ENCODE peak calls at places on chromosomes 1 and 21, in ten cellular contexts. F is endodermal cell, E is Calu3, A is uterus, H is WTC11, X is gastrocnemius medialis, U is lung, Y is progenitor cell of endocrine pancreas, C is upper lobe of right lung, S is HL-60. R is an unnamed sample.

GRCh38 chr1:207698822-207699483 is 52.9 kb upstream of the CD46 start:
- DNase-seq in F (peak), E (peak), A (peak), H (peak), X (peak), U (peak), Y (peak), C (peak), S (peak), R (peak)

GRCh38 chr1:7572654-7573152 is 198.4 kb upstream of the VAMP3 start:
- DNase-seq in F (no peak), E (no peak), A (no peak), H (no peak), X (no peak), U (no peak), Y (no peak), C (no peak), S (no peak), R (no peak)

GRCh38 chr1:202107801-202108731 is 14.7 kb upstream of the GPR37L1 start:
- DNase-seq in F (peak), E (peak), A (no peak), H (no peak), X (no peak), U (peak), Y (no peak), C (no peak), S (no peak), R (no peak)

GRCh38 chr1:240084337-240084736 is 7.3 kb upstream of the FMN2 start:
- DNase-seq in F (no peak), E (no peak), A (no peak), H (no peak), X (no peak), U (no peak), Y (no peak), C (no peak), S (no peak), R (no peak)

GRCh38 chr1:185045793-185046441 is 559 bp downstream of the RNF2 start:
- DNase-seq in F (peak), E (peak), A (peak), H (peak), X (no peak), U (no peak), Y (peak), C (peak), S (peak), R (peak)

GRCh38 chr1:77413541-77414335 is 131.9 kb downstream of the AK5 start:
- DNase-seq in F (no peak), E (no peak), A (no peak), H (no peak), X (no peak), U (no peak), Y (no peak), C (no peak), S (peak), R (no peak)

GRCh38 chr1:225447649-225448048 is 19.8 kb upstream of the LBR start:
- DNase-seq in F (no peak), E (no peak), A (peak), H (no peak), X (no peak), U (no peak), Y (no peak), C (peak), S (no peak), R (no peak)

GRCh38 chr1:17250601-17251000 is 1.7 kb downstream of the PADI3 start:
- DNase-seq in F (no peak), E (peak), A (no peak), H (no peak), X (no peak), U (no peak), Y (no peak), C (no peak), S (no peak), R (no peak)

GRCh38 chr1:92791487-92792058 is 6.7 kb upstream of the EVI5 start:
- DNase-seq in F (no peak), E (no peak), A (no peak), H (no peak), X (no peak), U (no peak), Y (no peak), C (no peak), S (no peak), R (no peak)

GRCh38 chr1:219495737-219496408 is 117.0 kb downstream of the ZC3H11B start:
- DNase-seq in F (no peak), E (no peak), A (no peak), H (no peak), X (no peak), U (no peak), Y (no peak), C (no peak), S (no peak), R (no peak)

GRCh38 chr1:215899901-215900300 is 332.8 kb downstream of the KCTD3 start:
- DNase-seq in F (no peak), E (no peak), A (no peak), H (no peak), X (no peak), U (no peak), Y (no peak), C (no peak), S (no peak), R (no peak)

GRCh38 chr1:53195211-53195909 is 1.3 kb upstream of the CPT2 start:
- DNase-seq in F (no peak), E (no peak), A (no peak), H (no peak), X (no peak), U (no peak), Y (no peak), C (no peak), S (no peak), R (no peak)

GRCh38 chr1:152024228-152024627 is 12.6 kb downstream of the S100A11 start:
- DNase-seq in F (no peak), E (peak), A (no peak), H (no peak), X (no peak), U (no peak), Y (no peak), C (no peak), S (no peak), R (no peak)

GRCh38 chr1:201893431-201893830 is 4.7 kb downstream of the SHISA4 start:
- DNase-seq in F (no peak), E (no peak), A (no peak), H (no peak), X (no peak), U (no peak), Y (no peak), C (no peak), S (no peak), R (no peak)

GRCh38 chr1:64497484-64497883 is 27.6 kb downstream of the CACHD1 start:
- DNase-seq in F (peak), E (no peak), A (no peak), H (no peak), X (no peak), U (no peak), Y (no peak), C (no peak), S (no peak), R (no peak)

GRCh38 chr1:24501371-24502167 is 1.1 kb upstream of the RCAN3 start:
- DNase-seq in F (no peak), E (peak), A (no peak), H (no peak), X (no peak), U (no peak), Y (no peak), C (no peak), S (peak), R (no peak)

GRCh38 chr1:6073480-6074053 is 27.9 kb downstream of the KCNAB2 start:
- DNase-seq in F (no peak), E (no peak), A (no peak), H (no peak), X (no peak), U (no peak), Y (no peak), C (no peak), S (no peak), R (no peak)

GRCh38 chr21:39184050-39184980 is 1.1 kb upstream of the PSMG1 start:
- DNase-seq in F (no peak), E (no peak), A (no peak), H (no peak), X (no peak), U (no peak), Y (no peak), C (no peak), S (no peak), R (no peak)

GRCh38 chr1:246532519-246532918 is 25.4 kb upstream of the SMYD3 start:
- DNase-seq in F (no peak), E (no peak), A (no peak), H (no peak), X (no peak), U (no peak), Y (no peak), C (no peak), S (no peak), R (no peak)

GRCh38 chr1:80250573-80251168 is 1244.1 kb upstream of the ADGRL4 start:
- DNase-seq in F (no peak), E (no peak), A (no peak), H (no peak), X (no peak), U (no peak), Y (no peak), C (no peak), S (no peak), R (no peak)

GRCh38 chr1:62307516-62308492 is 11.4 kb downstream of the KANK4 start:
- DNase-seq in F (no peak), E (no peak), A (no peak), H (no peak), X (no peak), U (no peak), Y (no peak), C (no peak), S (no peak), R (no peak)

GRCh38 chr1:211613108-211613947 is 34.4 kb upstream of the SLC30A1 start:
- DNase-seq in F (no peak), E (peak), A (peak), H (no peak), X (peak), U (peak), Y (no peak), C (peak), S (peak), R (no peak)

GRCh38 chr1:210294991-210295773 is 33.5 kb upstream of the HHAT start:
- DNase-seq in F (peak), E (no peak), A (peak), H (peak), X (peak), U (no peak), Y (no peak), C (no peak), S (no peak), R (peak)

GRCh38 chr1:213051881-213052202 is 801 bp downstream of the RPS6KC1 start:
- DNase-seq in F (no peak), E (no peak), A (no peak), H (no peak), X (no peak), U (no peak), Y (no peak), C (no peak), S (no peak), R (no peak)

GRCh38 chr1:223492044-223492443 is 98.8 kb downstream of the CCDC185 start:
- DNase-seq in F (no peak), E (no peak), A (no peak), H (no peak), X (no peak), U (peak), Y (no peak), C (peak), S (no peak), R (no peak)

GRCh38 chr1:25694167-25694566 is 77.6 kb downstream of the MAN1C1 start:
- DNase-seq in F (no peak), E (no peak), A (peak), H (no peak), X (peak), U (peak), Y (no peak), C (no peak), S (no peak), R (no peak)

GRCh38 chr1:17866451-17867029 is 111.4 kb downstream of the ACTL8 start:
- DNase-seq in F (no peak), E (peak), A (no peak), H (no peak), X (no peak), U (no peak), Y (no peak), C (no peak), S (no peak), R (no peak)

GRCh38 chr1:238649200-238649599 is 737.2 kb upstream of the CHRM3 start:
- DNase-seq in F (no peak), E (no peak), A (no peak), H (no peak), X (no peak), U (no peak), Y (no peak), C (no peak), S (no peak), R (no peak)

GRCh38 chr1:42431514-42431913 is 24.3 kb downstream of the ZMYND12 start:
- DNase-seq in F (no peak), E (no peak), A (no peak), H (no peak), X (no peak), U (no peak), Y (no peak), C (no peak), S (no peak), R (no peak)

DNA sequence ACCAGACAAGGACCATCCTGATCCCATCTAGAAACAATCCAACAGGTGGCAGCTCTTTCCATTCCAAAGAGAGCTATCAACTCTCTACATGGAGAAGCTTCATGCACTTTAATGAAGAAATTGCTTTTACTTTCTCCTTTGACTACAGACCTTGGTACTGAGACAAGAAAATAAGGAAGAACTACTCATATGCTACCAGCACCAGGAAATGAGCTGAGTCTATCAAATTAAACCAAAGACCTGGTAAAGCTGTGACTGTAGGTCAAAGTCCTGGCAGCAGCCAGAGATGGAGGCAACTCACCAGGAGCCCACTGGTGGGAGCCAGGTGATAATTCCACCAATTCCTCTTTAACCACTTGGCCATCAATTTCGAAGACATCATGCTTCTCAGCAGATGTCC is 64.3 kb upstream of the LRRC8B start:
- DNase-seq in F (no peak), E (no peak), A (no peak), H (no peak), X (no peak), U (no peak), Y (no peak), C (no peak), S (no peak), R (no peak)
- TF ChIP-seq CTCF in F (no peak), E (no peak), A (no peak), H (no peak), X (no peak), U (no peak), Y (no peak), C (no peak), S (no peak), R (no peak)

GRCh38 chr1:21654209-21654608 is 14.9 kb downstream of the RAP1GAP start:
- DNase-seq in F (no peak), E (no peak), A (no peak), H (no peak), X (no peak), U (no peak), Y (no peak), C (no peak), S (no peak), R (no peak)

GRCh38 chr1:21655259-21655658 is 13.9 kb downstream of the RAP1GAP start:
- DNase-seq in F (no peak), E (no peak), A (no peak), H (no peak), X (no peak), U (no peak), Y (no peak), C (no peak), S (no peak), R (no peak)

GRCh38 chr1:21657456-21658190 is 11.5 kb downstream of the RAP1GAP start:
- DNase-seq in F (peak), E (no peak), A (no peak), H (no peak), X (no peak), U (no peak), Y (no peak), C (no peak), S (no peak), R (no peak)

GRCh38 chr1:21653744-21654100 is 15.4 kb downstream of the RAP1GAP start:
- DNase-seq in F (no peak), E (no peak), A (no peak), H (no peak), X (no peak), U (no peak), Y (no peak), C (no peak), S (no peak), R (no peak)

GRCh38 chr1:21655748-21656147 is 13.4 kb downstream of the RAP1GAP start:
- DNase-seq in F (peak), E (peak), A (no peak), H (peak), X (no peak), U (no peak), Y (no peak), C (peak), S (no peak), R (no peak)
- TF ChIP-seq CTCF in F (peak), E (no peak), A (no peak), H (no peak), X (no peak), U (no peak), Y (no peak), C (no peak), S (no peak), R (no peak)

GRCh38 chr1:14804626-14805025 is 206.1 kb downstream of the KAZN start:
- DNase-seq in F (peak), E (peak), A (no peak), H (peak), X (no peak), U (no peak), Y (no peak), C (no peak), S (no peak), R (no peak)
- TF ChIP-seq CTCF in F (peak), E (no peak), A (no peak), H (peak), X (no peak), U (no peak), Y (peak), C (peak), S (no peak), R (no peak)

GRCh38 chr1:180501865-180502360 is 464 bp downstream of the ACBD6 start:
- DNase-seq in F (peak), E (no peak), A (no peak), H (no peak), X (no peak), U (no peak), Y (no peak), C (no peak), S (no peak), R (no peak)
- TF ChIP-seq CTCF in F (peak), E (no peak), A (no peak), H (no peak), X (no peak), U (no peak), Y (peak), C (no peak), S (no peak), R (no peak)

R was measured in glutamatergic neuron.